ENCODE peak calls at places on chromosomes 7 and 10, in ten cellular contexts. N is OCI-LY7; W is activated CD8-positive, alpha-beta memory T cell treated with anti-CD3 and anti-CD28 coated beads, Interleukin-2, amount 50 U/mL, for 48 hours; P is activated CD4-positive, CD25-positive, alpha-beta regulatory T cell treated with anti-CD3 and anti-CD28 coated beads, Interleukin-2, amount 50 U/mL, for 72 hours; X is gastrocnemius medialis; R is neural progenitor cell; L is AG09309; Y is naive B cell; O is fibroblast of the conjunctiva; D is lung. S is an unnamed sample.

GRCh38 chr7:156158693-156159092 is 346.4 kb upstream of the SHH start:
- DNase-seq in P (no peak), O (no peak), D (no peak), L (no peak), Y (no peak), W (no peak), N (no peak), X (no peak), R (no peak), S (no peak)

GRCh38 chr10:71078454-71079145 is 133.8 kb upstream of the UNC5B start:
- DNase-seq in D (peak), O (no peak), N (no peak), L (no peak), W (peak), Y (no peak), R (no peak), X (no peak), P (peak), S (no peak)

GRCh38 chr10:124550305-124551034 is 88.8 kb downstream of the LHPP start:
- DNase-seq in O (no peak), P (no peak), X (no peak), Y (peak), W (no peak), N (no peak), R (no peak), D (no peak), L (no peak), S (no peak)

GRCh38 chr7:151838072-151838471 is 38.8 kb downstream of the PRKAG2 start:
- DNase-seq in X (no peak), L (no peak), W (no peak), N (no peak), Y (no peak), P (no peak), D (no peak), R (no peak), O (no peak), S (no peak)

GRCh38 chr10:122939819-122940543 is 14.0 kb downstream of the C10orf88 start:
- DNase-seq in P (no peak), Y (no peak), D (no peak), R (no peak), O (peak), L (no peak), X (no peak), W (no peak), N (no peak), S (no peak)

GRCh38 chr7:20140278-20141058 is 76.7 kb downstream of the MACC1 start:
- DNase-seq in P (no peak), N (no peak), Y (no peak), W (no peak), O (no peak), D (no peak), R (no peak), X (no peak), L (no peak), S (no peak)

GRCh38 chr7:32218741-32219283 is 148.6 kb upstream of the PDE1C start:
- DNase-seq in O (no peak), X (no peak), N (no peak), D (no peak), Y (no peak), L (no peak), P (no peak), W (no peak), R (no peak), S (no peak)

GRCh38 chr7:122653685-122654084 is 45.2 kb downstream of the RNF133 start:
- DNase-seq in L (no peak), X (no peak), Y (no peak), R (no peak), N (no peak), D (no peak), O (no peak), W (no peak), P (no peak), S (no peak)

GRCh38 chr10:122103592-122103991 is 114.6 kb downstream of the TACC2 start:
- DNase-seq in D (no peak), N (no peak), P (no peak), W (no peak), O (no peak), X (no peak), Y (no peak), R (no peak), L (no peak), S (no peak)

GRCh38 chr10:99539120-99539519 is 6.4 kb downstream of the NKX2-3 start:
- DNase-seq in W (no peak), R (no peak), P (no peak), O (no peak), N (no peak), D (no peak), Y (no peak), X (no peak), L (no peak), S (no peak)

GRCh38 chr10:78470267-78471103 is 436.8 kb downstream of the RPS24 start:
- DNase-seq in P (no peak), X (no peak), N (no peak), W (no peak), Y (no peak), D (no peak), O (no peak), R (no peak), L (no peak), S (no peak)

GRCh38 chr10:127906548-127907377 is at the start of gene PTPRE:
- DNase-seq in Y (peak), L (no peak), R (peak), X (no peak), W (peak), P (peak), O (no peak), D (peak), N (no peak), S (no peak)